ENCODE peak calls at places on chromosome 14, in seven cellular contexts. B is GM12878, L is WERI-Rb-1, T is upper lobe of right lung, Q is tibial nerve, M is lung, F is K562. O is an unnamed sample.

GRCh38 chr14:104875412-104875751 is 10.3 kb downstream of the CEP170B start:
- DNase-seq in B (no peak), L (no peak), T (no peak), Q (no peak), M (no peak), F (no peak), O (no peak)

GRCh38 chr14:96189288-96189711 is 15.3 kb upstream of the BDKRB2 start:
- DNase-seq in B (no peak), L (no peak), T (no peak), Q (no peak), M (peak; percentile 51), F (no peak), O (no peak)

GRCh38 chr14:44778562-44778961 is 183.2 kb downstream of the KLHL28 start:
- DNase-seq in B (no peak), L (no peak), T (no peak), Q (no peak), M (no peak), F (no peak), O (no peak)

GRCh38 chr14:75069811-75070145 is 337 bp downstream of the ZC2HC1C start:
- DNase-seq in B (no peak), L (no peak), T (no peak), Q (no peak), M (no peak), F (no peak), O (no peak)

GRCh38 chr14:30256627-30257026 is 302.3 kb upstream of the G2E3 start:
- DNase-seq in B (no peak), L (no peak), T (no peak), Q (no peak), M (no peak), F (no peak), O (no peak)

GRCh38 chr14:30873308-30874119 is 845 bp upstream of the COCH start:
- DNase-seq in B (no peak), L (no peak), T (no peak), Q (no peak), M (no peak), F (no peak), O (no peak)

GRCh38 chr14:28059254-28059653 is 707.3 kb upstream of the FOXG1 start:
- DNase-seq in B (no peak), L (no peak), T (no peak), Q (no peak), M (no peak), F (no peak), O (no peak)

GRCh38 chr14:70641548-70642312 is at the start of gene TTC9:
- DNase-seq in B (no peak), L (peak; percentile 57), T (peak; percentile 76), Q (no peak), M (no peak), F (peak; percentile 9), O (peak; percentile 29)

GRCh38 chr14:63470877-63471565 is 72.2 kb downstream of the PPP2R5E start:
- DNase-seq in B (peak; percentile 68), L (no peak), T (no peak), Q (no peak), M (no peak), F (no peak), O (no peak)

GRCh38 chr14:23307146-23307447 is 464 bp downstream of the BCL2L2 start:
- DNase-seq in B (no peak), L (no peak), T (no peak), Q (no peak), M (no peak), F (no peak), O (no peak)

GRCh38 chr14:74501135-74501614 is 7.6 kb downstream of the ISCA2 start:
- DNase-seq in B (no peak), L (peak; percentile 83), T (peak; percentile 87), Q (peak; percentile 70), M (peak; percentile 74), F (peak; percentile 60), O (peak; percentile 58)

GRCh38 chr14:97442363-97442762 is 645.2 kb downstream of the VRK1 start:
- DNase-seq in B (peak; percentile 21), L (no peak), T (no peak), Q (no peak), M (no peak), F (no peak), O (no peak)

GRCh38 chr14:95515080-95515489 is 1.4 kb downstream of the SYNE3 start:
- DNase-seq in B (no peak), L (no peak), T (no peak), Q (no peak), M (no peak), F (no peak), O (no peak)

GRCh38 chr14:24251880-24252288 is 9.5 kb upstream of the TINF2 start:
- DNase-seq in B (no peak), L (no peak), T (peak; percentile 34), Q (no peak), M (no peak), F (no peak), O (no peak)

GRCh38 chr14:105452963-105453362 is 21.7 kb upstream of the CRIP2 start:
- DNase-seq in B (no peak), L (no peak), T (no peak), Q (no peak), M (no peak), F (no peak), O (peak; percentile 11)

GRCh38 chr14:99318091-99318958 is 46.3 kb upstream of the BCL11B start:
- DNase-seq in B (no peak), L (no peak), T (no peak), Q (no peak), M (no peak), F (no peak), O (no peak)

GRCh38 chr14:102279688-102280348 is 25.1 kb downstream of the MOK start:
- DNase-seq in B (no peak), L (no peak), T (no peak), Q (no peak), M (peak; percentile 35), F (no peak), O (no peak)

GRCh38 chr14:99412122-99413061 is 68.3 kb downstream of the SETD3 start:
- DNase-seq in B (no peak), L (no peak), T (no peak), Q (no peak), M (no peak), F (no peak), O (no peak)

GRCh38 chr14:24816011-24816928 is 182.3 kb upstream of the GZMB start:
- DNase-seq in B (no peak), L (no peak), T (no peak), Q (no peak), M (no peak), F (no peak), O (no peak)

GRCh38 chr14:100677152-100677924 is 49.4 kb upstream of the DLK1 start:
- DNase-seq in B (no peak), L (no peak), T (no peak), Q (no peak), M (no peak), F (peak; percentile 34), O (peak; percentile 46)

GRCh38 chr14:100680439-100681051 is 46.1 kb upstream of the DLK1 start:
- DNase-seq in B (no peak), L (no peak), T (no peak), Q (no peak), M (no peak), F (peak; percentile 66), O (peak; percentile 30)

GRCh38 chr14:100679707-100680438 is 46.8 kb upstream of the DLK1 start:
- DNase-seq in B (no peak), L (no peak), T (no peak), Q (peak; percentile 33), M (peak; percentile 39), F (no peak), O (peak; percentile 64)

GRCh38 chr14:100677925-100678765 is 48.5 kb upstream of the DLK1 start:
- DNase-seq in B (no peak), L (no peak), T (no peak), Q (peak; percentile 37), M (no peak), F (peak; percentile 85), O (peak; percentile 78)

GRCh38 chr14:100679170-100679569 is 47.5 kb upstream of the DLK1 start:
- DNase-seq in B (no peak), L (no peak), T (no peak), Q (no peak), M (no peak), F (no peak), O (no peak)
- H3K27ac ChIP-seq in B (no peak overlapping the region), L (no peak overlapping the region), T (no peak overlapping the region), Q (peak overlapping the region; percentile 63), M (no peak overlapping the region), F (no peak overlapping the region), O (peak overlapping the region; percentile 85)

GRCh38 chr14:36768638-36769337 is 107.1 kb downstream of the PAX9 start:
- DNase-seq in B (no peak), L (no peak), T (no peak), Q (no peak), M (no peak), F (no peak), O (no peak)

GRCh38 chr14:36773558-36773957 is 111.9 kb downstream of the PAX9 start:
- DNase-seq in B (no peak), L (no peak), T (no peak), Q (no peak), M (no peak), F (no peak), O (no peak)

GRCh38 chr14:36767603-36768281 is 106.1 kb downstream of the PAX9 start:
- DNase-seq in B (no peak), L (no peak), T (no peak), Q (no peak), M (no peak), F (peak; percentile 50), O (no peak)

GRCh38 chr14:36773136-36773540 is 111.5 kb downstream of the PAX9 start:
- DNase-seq in B (no peak), L (no peak), T (no peak), Q (no peak), M (no peak), F (peak; percentile 71), O (no peak)

GRCh38 chr14:36771256-36771655 is 109.6 kb downstream of the PAX9 start:
- DNase-seq in B (no peak), L (no peak), T (no peak), Q (no peak), M (no peak), F (no peak), O (no peak)
- TF ChIP-seq CTCF in B (no peak), L (no peak), T (no peak), Q (no peak), M (no peak), F (no peak), O (no peak)

DNA sequence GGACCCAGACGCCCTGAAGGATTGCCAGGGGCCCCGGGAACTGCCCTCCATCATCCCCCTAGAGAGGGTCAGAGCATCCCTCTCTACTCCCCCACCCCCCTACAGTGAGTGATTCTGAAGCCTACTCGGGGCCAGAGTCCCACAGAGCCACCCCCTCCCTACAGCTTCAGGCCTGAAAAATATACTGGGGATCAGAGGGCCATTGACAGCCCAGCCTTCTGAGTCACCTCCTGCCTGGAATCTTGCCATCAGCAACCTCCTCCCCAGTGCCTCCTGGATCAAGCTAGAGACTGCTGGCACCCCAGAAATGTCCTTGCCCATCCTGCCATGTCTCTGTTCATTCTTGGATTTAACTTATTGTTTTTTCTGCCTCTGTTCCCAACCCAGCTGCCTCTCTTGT is 21.7 kb upstream of the MIA2 start:
- DNase-seq in B (no peak), L (no peak), T (no peak), Q (no peak), M (no peak), F (no peak), O (no peak)
- H3K4me3 ChIP-seq in B (no peak overlapping the region), L (no peak overlapping the region), T (no peak overlapping the region), Q (no peak overlapping the region), M (no peak overlapping the region), F (no peak overlapping the region), O (no peak overlapping the region)

DNA sequence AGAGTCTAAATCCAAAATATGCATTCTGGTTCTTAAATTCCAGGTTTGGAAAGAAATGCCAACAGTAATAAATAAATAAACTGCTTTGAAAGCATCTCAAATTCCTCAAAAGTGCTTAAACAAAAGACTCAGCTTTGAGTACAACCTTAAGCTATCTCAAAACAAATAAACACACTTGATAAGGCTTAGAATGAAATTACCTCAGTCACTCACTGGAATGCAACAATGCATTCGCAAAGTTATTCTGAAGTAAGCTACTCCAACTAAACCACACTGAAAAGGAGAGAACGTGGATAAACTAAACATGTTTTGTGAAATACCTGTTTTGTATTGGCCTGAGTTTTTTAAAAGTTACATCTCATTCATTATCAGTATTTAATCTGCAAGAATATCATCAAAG is 1.2 kb downstream of the SPTSSA start:
- DNase-seq in B (no peak), L (no peak), T (no peak), Q (no peak), M (no peak), F (no peak), O (no peak)
- H3K27ac ChIP-seq in B (no peak overlapping the region), L (no peak overlapping the region), T (peak overlapping the region; percentile 89), Q (peak overlapping the region; percentile 97), M (no peak overlapping the region), F (peak overlapping the region; percentile 81), O (no peak overlapping the region)

O was measured in heart right ventricle.